ENCODE peak calls at places on chromosomes 5 and 9, in eight cellular contexts. One of them, this sample, is unnamed.

GRCh38 chr9:134403682-134404301 is 77.5 kb downstream of the RXRA start:
- DNase-seq in bronchial epithelial cell: no peak
- DNase-seq in right atrium auricular region: peak; percentile 90
- DNase-seq in fibroblast of villous mesenchyme: peak; percentile 72
- DNase-seq in AG10803: peak; percentile 97
- DNase-seq in coronary artery: peak; percentile 85
- DNase-seq in thyroid gland: peak; percentile 83
- DNase-seq in right cardiac atrium: peak; percentile 96
- DNase-seq in this sample: peak; percentile 92

GRCh38 chr5:154110781-154111180 is 72.0 kb downstream of the MFAP3 start:
- DNase-seq in bronchial epithelial cell: peak; percentile 30
- DNase-seq in right atrium auricular region: no peak
- DNase-seq in fibroblast of villous mesenchyme: peak; percentile 12
- DNase-seq in AG10803: peak; percentile 24
- DNase-seq in coronary artery: no peak
- DNase-seq in thyroid gland: no peak
- DNase-seq in right cardiac atrium: no peak
- DNase-seq in this sample: no peak

GRCh38 chr9:116064970-116065369 is 88.6 kb upstream of the PAPPA start:
- DNase-seq in bronchial epithelial cell: no peak
- DNase-seq in right atrium auricular region: no peak
- DNase-seq in fibroblast of villous mesenchyme: no peak
- DNase-seq in AG10803: no peak
- DNase-seq in coronary artery: no peak
- DNase-seq in thyroid gland: no peak
- DNase-seq in right cardiac atrium: no peak
- DNase-seq in this sample: no peak

GRCh38 chr5:57844410-57844809 is 361.8 kb upstream of the ACTBL2 start:
- DNase-seq in bronchial epithelial cell: no peak
- DNase-seq in right atrium auricular region: no peak
- DNase-seq in fibroblast of villous mesenchyme: no peak
- DNase-seq in AG10803: no peak
- DNase-seq in coronary artery: no peak
- DNase-seq in thyroid gland: no peak
- DNase-seq in right cardiac atrium: no peak
- DNase-seq in this sample: no peak

GRCh38 chr9:96006961-96007360 is 131.5 kb downstream of the ERCC6L2 start:
- DNase-seq in bronchial epithelial cell: peak; percentile 11
- DNase-seq in right atrium auricular region: no peak
- DNase-seq in fibroblast of villous mesenchyme: peak; percentile 14
- DNase-seq in AG10803: peak; percentile 30
- DNase-seq in coronary artery: no peak
- DNase-seq in thyroid gland: no peak
- DNase-seq in right cardiac atrium: no peak
- DNase-seq in this sample: no peak

GRCh38 chr5:114467729-114468128 is 105.9 kb downstream of the KCNN2 start:
- DNase-seq in bronchial epithelial cell: peak; percentile 17
- DNase-seq in right atrium auricular region: no peak
- DNase-seq in fibroblast of villous mesenchyme: peak; percentile 55
- DNase-seq in AG10803: no peak
- DNase-seq in coronary artery: no peak
- DNase-seq in thyroid gland: no peak
- DNase-seq in right cardiac atrium: no peak
- DNase-seq in this sample: no peak

GRCh38 chr5:54990751-54991349 is 5.5 kb upstream of the ESM1 start:
- DNase-seq in bronchial epithelial cell: peak; percentile 74
- DNase-seq in right atrium auricular region: no peak
- DNase-seq in fibroblast of villous mesenchyme: peak; percentile 25
- DNase-seq in AG10803: peak; percentile 83
- DNase-seq in coronary artery: no peak
- DNase-seq in thyroid gland: no peak
- DNase-seq in right cardiac atrium: no peak
- DNase-seq in this sample: no peak

GRCh38 chr5:94422819-94423218 is 195.6 kb downstream of the KIAA0825 start:
- DNase-seq in bronchial epithelial cell: peak; percentile 96
- DNase-seq in right atrium auricular region: no peak
- DNase-seq in fibroblast of villous mesenchyme: peak; percentile 5
- DNase-seq in AG10803: no peak
- DNase-seq in coronary artery: no peak
- DNase-seq in thyroid gland: no peak
- DNase-seq in right cardiac atrium: no peak
- DNase-seq in this sample: no peak

GRCh38 chr9:128633057-128633456 is 23.6 kb downstream of the DYNC2I2 start:
- DNase-seq in bronchial epithelial cell: no peak
- DNase-seq in right atrium auricular region: no peak
- DNase-seq in fibroblast of villous mesenchyme: no peak
- DNase-seq in AG10803: no peak
- DNase-seq in coronary artery: no peak
- DNase-seq in thyroid gland: no peak
- DNase-seq in right cardiac atrium: peak; percentile 39
- DNase-seq in this sample: peak; percentile 71

GRCh38 chr9:90940280-90940679 is 138.7 kb downstream of the SYK start:
- DNase-seq in bronchial epithelial cell: no peak
- DNase-seq in right atrium auricular region: no peak
- DNase-seq in fibroblast of villous mesenchyme: no peak
- DNase-seq in AG10803: no peak
- DNase-seq in coronary artery: no peak
- DNase-seq in thyroid gland: no peak
- DNase-seq in right cardiac atrium: no peak
- DNase-seq in this sample: no peak

GRCh38 chr9:32378993-32379729 is 5.3 kb upstream of the ACO1 start:
- DNase-seq in bronchial epithelial cell: peak; percentile 71
- DNase-seq in right atrium auricular region: no peak
- DNase-seq in fibroblast of villous mesenchyme: peak; percentile 83
- DNase-seq in AG10803: peak; percentile 79
- DNase-seq in coronary artery: no peak
- DNase-seq in thyroid gland: no peak
- DNase-seq in right cardiac atrium: no peak
- DNase-seq in this sample: no peak

GRCh38 chr5:94021246-94021645 is 279.8 kb upstream of the POU5F2 start:
- DNase-seq in bronchial epithelial cell: peak; percentile 85
- DNase-seq in right atrium auricular region: no peak
- DNase-seq in fibroblast of villous mesenchyme: peak; percentile 44
- DNase-seq in AG10803: peak; percentile 66
- DNase-seq in coronary artery: no peak
- DNase-seq in thyroid gland: no peak
- DNase-seq in right cardiac atrium: no peak
- DNase-seq in this sample: no peak

DNA sequence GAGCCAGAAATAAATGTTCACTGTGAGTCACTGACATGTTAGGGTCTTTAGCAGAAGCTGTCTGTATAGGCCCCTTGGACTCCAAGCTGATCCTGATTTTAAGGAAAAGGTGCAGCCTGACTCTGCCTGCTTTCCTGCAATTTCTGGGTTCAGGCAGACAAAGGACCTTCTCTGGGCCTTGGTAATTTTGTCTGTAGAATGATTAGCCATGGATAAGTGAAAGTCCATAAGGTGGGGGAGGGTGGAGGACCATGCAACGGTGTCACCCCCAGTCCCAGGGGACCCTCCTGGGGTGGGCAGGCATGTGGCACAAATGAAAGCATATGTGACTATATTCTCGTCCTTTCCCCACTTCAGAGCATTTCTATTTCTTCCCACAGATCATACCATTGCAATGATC is 158.0 kb upstream of the ALDH1B1 start:
- DNase-seq in bronchial epithelial cell: no peak
- DNase-seq in right atrium auricular region: no peak
- DNase-seq in fibroblast of villous mesenchyme: no peak
- DNase-seq in AG10803: no peak
- DNase-seq in coronary artery: no peak
- DNase-seq in thyroid gland: no peak
- DNase-seq in right cardiac atrium: no peak
- DNase-seq in this sample: no peak
- H3K4me3 ChIP-seq in bronchial epithelial cell: no peak overlapping the region
- H3K4me3 ChIP-seq in right atrium auricular region: no peak overlapping the region
- H3K4me3 ChIP-seq in fibroblast of villous mesenchyme: no peak overlapping the region
- H3K4me3 ChIP-seq in AG10803: no peak overlapping the region
- H3K4me3 ChIP-seq in coronary artery: no peak overlapping the region
- H3K4me3 ChIP-seq in thyroid gland: no peak overlapping the region
- H3K4me3 ChIP-seq in right cardiac atrium: no peak overlapping the region
- H3K4me3 ChIP-seq in this sample: no peak overlapping the region

GRCh38 chr5:5492087-5492933 is 69.8 kb downstream of the ICE1 start:
- DNase-seq in bronchial epithelial cell: peak; percentile 59
- DNase-seq in right atrium auricular region: no peak
- DNase-seq in fibroblast of villous mesenchyme: peak; percentile 63
- DNase-seq in AG10803: peak; percentile 57
- DNase-seq in coronary artery: no peak
- DNase-seq in thyroid gland: peak; percentile 21
- DNase-seq in right cardiac atrium: no peak
- DNase-seq in this sample: no peak

GRCh38 chr5:5490774-5491347 is 68.4 kb downstream of the ICE1 start:
- DNase-seq in bronchial epithelial cell: no peak
- DNase-seq in right atrium auricular region: no peak
- DNase-seq in fibroblast of villous mesenchyme: no peak
- DNase-seq in AG10803: no peak
- DNase-seq in coronary artery: no peak
- DNase-seq in thyroid gland: no peak
- DNase-seq in right cardiac atrium: no peak
- DNase-seq in this sample: no peak

GRCh38 chr5:5497132-5497748 is 74.8 kb downstream of the ICE1 start:
- DNase-seq in bronchial epithelial cell: peak; percentile 52
- DNase-seq in right atrium auricular region: peak; percentile 68
- DNase-seq in fibroblast of villous mesenchyme: peak; percentile 62
- DNase-seq in AG10803: peak; percentile 64
- DNase-seq in coronary artery: no peak
- DNase-seq in thyroid gland: peak; percentile 76
- DNase-seq in right cardiac atrium: peak; percentile 72
- DNase-seq in this sample: peak; percentile 76

DNA sequence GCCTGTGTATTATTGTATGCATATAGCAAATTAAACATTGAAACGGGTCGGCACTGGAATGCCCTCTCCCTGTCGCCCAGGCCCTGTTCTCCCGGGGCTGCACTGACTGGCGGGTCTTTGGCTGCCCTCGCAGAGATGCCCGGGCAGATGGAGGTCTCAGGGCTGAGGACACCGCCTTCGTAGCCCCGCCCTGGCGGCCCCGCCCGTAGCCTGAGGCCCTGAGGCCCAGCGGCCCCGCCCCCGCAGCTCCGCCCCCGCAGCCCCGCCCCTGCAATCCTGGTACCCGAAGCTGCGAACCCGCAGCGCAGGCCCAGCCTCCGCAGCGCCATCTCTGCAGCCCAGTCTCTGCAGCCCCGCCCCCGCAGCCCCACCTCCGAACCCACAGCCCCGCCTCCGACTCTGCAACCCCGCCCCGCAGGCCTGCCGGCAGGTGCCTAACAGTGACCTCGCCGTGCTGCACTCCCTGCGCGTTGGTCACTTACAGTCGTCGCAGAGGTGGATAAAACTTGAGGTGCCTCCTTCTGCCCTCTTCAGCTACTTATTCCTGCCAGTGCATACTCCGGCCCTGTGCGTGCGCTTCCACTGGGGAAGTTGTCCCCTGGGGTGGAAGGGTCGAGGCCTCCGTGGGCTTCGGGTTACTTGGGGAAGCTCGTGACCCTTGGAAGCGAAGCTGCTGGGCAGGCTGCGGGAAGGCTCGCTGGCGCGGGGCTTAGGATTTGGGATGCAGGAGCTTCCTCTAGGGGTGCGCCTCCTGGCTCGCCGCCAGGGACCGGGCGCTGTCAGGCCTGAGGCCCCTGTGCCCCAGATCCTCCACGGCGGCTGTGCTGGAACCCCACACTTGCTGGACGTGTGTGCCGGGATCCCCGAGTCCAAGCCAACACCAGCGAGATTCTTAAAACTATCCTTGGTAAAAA is 72.3 kb downstream of the ICE1 start:
- DNase-seq in bronchial epithelial cell: peak; percentile 38
- DNase-seq in right atrium auricular region: no peak
- DNase-seq in fibroblast of villous mesenchyme: peak; percentile 50
- DNase-seq in AG10803: peak; percentile 33
- DNase-seq in coronary artery: no peak
- DNase-seq in thyroid gland: peak; percentile 72
- DNase-seq in right cardiac atrium: peak; percentile 93
- DNase-seq in this sample: peak; percentile 92
- H3K4me3 ChIP-seq in bronchial epithelial cell: no peak overlapping the region
- H3K4me3 ChIP-seq in right atrium auricular region: no peak overlapping the region
- H3K4me3 ChIP-seq in fibroblast of villous mesenchyme: peak overlapping the region; percentile 33
- H3K4me3 ChIP-seq in AG10803: peak overlapping the region; percentile 27
- H3K4me3 ChIP-seq in coronary artery: peak overlapping the region; percentile 59
- H3K4me3 ChIP-seq in thyroid gland: no peak overlapping the region
- H3K4me3 ChIP-seq in right cardiac atrium: peak overlapping the region; percentile 28
- H3K4me3 ChIP-seq in this sample: no peak overlapping the region

DNA sequence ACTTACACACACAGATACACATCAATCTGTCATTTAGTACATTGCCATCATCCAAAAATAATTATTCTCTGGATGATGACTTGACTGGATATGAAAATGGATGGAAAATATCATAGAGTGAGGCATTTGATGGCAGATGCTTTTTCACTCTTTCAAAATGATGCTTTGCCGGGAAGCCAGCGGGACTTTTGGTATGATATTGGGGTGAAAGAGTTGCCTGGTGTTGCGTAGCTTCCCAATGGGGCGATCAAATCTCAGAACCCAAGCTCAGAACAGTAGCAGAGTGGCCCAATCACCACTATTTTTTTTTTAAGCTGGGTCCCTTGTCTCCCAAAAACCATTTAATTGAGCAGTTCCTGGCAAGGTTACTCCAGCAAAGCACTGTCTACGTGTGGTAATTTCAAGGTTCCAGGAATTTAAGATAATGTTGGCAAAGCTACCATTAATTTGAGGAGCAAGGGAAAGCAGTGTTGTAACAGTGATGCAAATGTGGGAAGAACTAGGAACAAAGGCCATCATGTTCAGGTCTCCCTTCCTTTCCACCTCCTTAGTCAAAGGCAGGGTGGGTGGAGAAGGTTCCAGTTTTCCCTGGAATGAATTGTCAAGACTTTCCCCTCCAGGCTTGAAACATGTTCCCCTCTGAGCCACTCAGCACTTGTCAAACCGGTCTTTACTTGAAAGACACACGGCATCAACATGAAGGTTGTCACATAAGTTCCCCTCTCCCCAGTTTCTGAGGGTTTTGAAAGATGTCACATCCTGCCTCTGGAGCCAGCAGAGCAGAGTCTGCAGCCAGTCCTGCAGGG is 226.2 kb downstream of the GAS1 start:
- DNase-seq in bronchial epithelial cell: peak; percentile 81
- DNase-seq in right atrium auricular region: peak; percentile 54
- DNase-seq in fibroblast of villous mesenchyme: no peak
- DNase-seq in AG10803: peak; percentile 68
- DNase-seq in coronary artery: no peak
- DNase-seq in thyroid gland: no peak
- DNase-seq in right cardiac atrium: peak; percentile 56
- DNase-seq in this sample: no peak
- H3K4me3 ChIP-seq in bronchial epithelial cell: no peak overlapping the region
- H3K4me3 ChIP-seq in right atrium auricular region: no peak overlapping the region
- H3K4me3 ChIP-seq in fibroblast of villous mesenchyme: no peak overlapping the region
- H3K4me3 ChIP-seq in AG10803: no peak overlapping the region
- H3K4me3 ChIP-seq in coronary artery: no peak overlapping the region
- H3K4me3 ChIP-seq in thyroid gland: no peak overlapping the region
- H3K4me3 ChIP-seq in right cardiac atrium: no peak overlapping the region
- H3K4me3 ChIP-seq in this sample: no peak overlapping the region

DNA sequence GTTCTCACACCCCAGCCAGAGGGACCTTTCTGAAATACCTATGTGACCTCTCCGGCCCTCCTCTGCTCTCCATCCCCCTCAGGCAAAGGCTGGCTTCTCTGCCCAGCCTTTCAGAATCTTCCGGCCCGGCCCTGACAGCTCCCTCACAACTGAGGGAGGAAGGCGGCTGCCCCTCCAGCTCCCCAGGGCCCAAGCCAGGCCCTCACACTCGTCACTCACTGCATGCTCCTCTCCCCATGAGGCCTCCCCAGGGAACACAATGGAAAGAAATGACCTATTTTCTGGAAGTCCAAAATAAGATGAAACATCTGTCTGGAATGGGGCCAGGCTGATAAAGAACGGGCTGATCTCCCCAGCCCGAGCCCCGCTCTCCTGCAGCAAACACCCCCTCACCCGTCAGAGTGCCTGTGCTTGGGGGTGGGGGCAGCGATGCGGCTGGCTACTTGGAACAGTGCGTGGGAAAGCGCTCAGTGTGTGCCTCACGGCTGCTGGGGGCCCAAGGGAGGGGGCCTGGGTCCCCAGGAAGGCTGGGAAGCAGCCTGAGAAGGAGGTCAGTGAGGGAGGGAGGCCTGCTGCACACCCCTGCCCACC is 11.3 kb downstream of the PDGFRB start:
- DNase-seq in bronchial epithelial cell: no peak
- DNase-seq in right atrium auricular region: peak; percentile 78
- DNase-seq in fibroblast of villous mesenchyme: peak; percentile 92
- DNase-seq in AG10803: peak; percentile 65
- DNase-seq in coronary artery: peak; percentile 90
- DNase-seq in thyroid gland: no peak
- DNase-seq in right cardiac atrium: peak; percentile 84
- DNase-seq in this sample: peak; percentile 89
- H3K4me3 ChIP-seq in bronchial epithelial cell: no peak overlapping the region
- H3K4me3 ChIP-seq in right atrium auricular region: peak overlapping the region; percentile 6
- H3K4me3 ChIP-seq in fibroblast of villous mesenchyme: peak overlapping the region; percentile 24
- H3K4me3 ChIP-seq in AG10803: peak overlapping the region; percentile 36
- H3K4me3 ChIP-seq in coronary artery: peak overlapping the region; percentile 81
- H3K4me3 ChIP-seq in thyroid gland: no peak overlapping the region
- H3K4me3 ChIP-seq in right cardiac atrium: no peak overlapping the region
- H3K4me3 ChIP-seq in this sample: no peak overlapping the region

This sample was measured in kidney.